ENCODE peak calls at places on chromosome 15, in eight cellular contexts. V is fibroblast of mammary gland; R is ELR; H is stimulated activated naive B cell treated with anti-CD40 and anti-IgM and Interleukin-4, amounts not matched to agents 10 μg/mL and 1 μg/mL and 100 μg/mL, for 72 hours; N is adrenal gland; Y is Right ventricle myocardium inferior; K is activated T-cell treated with anti-CD3 and anti-CD28 coated beads for 1 hour; T is activated naive CD4-positive, alpha-beta T cell treated with anti-CD3 and anti-CD28 coated beads for 36 hours. S is an unnamed sample.

GRCh38 chr15:74873756-74874424 is 725 bp upstream of the SCAMP2 start:
- DNase-seq in V (peak; percentile 30), R (peak; percentile 29), H (no peak), N (peak; percentile 46), Y (no peak), K (no peak), T (peak; percentile 29), S (no peak)

GRCh38 chr15:68410466-68411200 is 21.3 kb downstream of the ITGA11 start:
- DNase-seq in V (no peak), R (no peak), H (no peak), N (no peak), Y (no peak), K (no peak), T (no peak), S (no peak)

GRCh38 chr15:81268881-81269601 is 54.9 kb downstream of the STARD5 start:
- DNase-seq in V (no peak), R (no peak), H (no peak), N (no peak), Y (no peak), K (no peak), T (no peak), S (no peak)

GRCh38 chr15:89489376-89489775 is 7.0 kb downstream of the RHCG start:
- DNase-seq in V (no peak), R (no peak), H (no peak), N (no peak), Y (no peak), K (no peak), T (no peak), S (no peak)

GRCh38 chr15:69017978-69018377 is 3.5 kb downstream of the NOX5 start:
- DNase-seq in V (no peak), R (no peak), H (no peak), N (no peak), Y (no peak), K (no peak), T (no peak), S (no peak)

GRCh38 chr15:58340176-58340575 is 91.6 kb upstream of the LIPC start:
- DNase-seq in V (peak; percentile 72), R (peak; percentile 59), H (no peak), N (no peak), Y (no peak), K (no peak), T (no peak), S (no peak)

GRCh38 chr15:56989411-56989924 is 71.0 kb downstream of the TCF12 start:
- DNase-seq in V (no peak), R (no peak), H (no peak), N (no peak), Y (no peak), K (no peak), T (no peak), S (no peak)

GRCh38 chr15:81358248-81358647 is 15.8 kb downstream of the TMC3 start:
- DNase-seq in V (no peak), R (no peak), H (no peak), N (no peak), Y (no peak), K (no peak), T (no peak), S (no peak)

GRCh38 chr15:48800811-48801460 is 9.9 kb downstream of the CEP152 start:
- DNase-seq in V (peak; percentile 59), R (peak; percentile 53), H (no peak), N (no peak), Y (no peak), K (no peak), T (no peak), S (no peak)

GRCh38 chr15:52261026-52261425 is 34.6 kb downstream of the MYO5C start:
- DNase-seq in V (no peak), R (no peak), H (no peak), N (no peak), Y (no peak), K (no peak), T (no peak), S (no peak)

S was measured in CD8-positive, alpha-beta T cell.